ENCODE peak calls at places on chromosomes 4 and X, in six cellular contexts. One of them, this sample, is unnamed.

GRCh38 chrX:13208281-13208935 is 111.4 kb downstream of the ATXN3L start:
- DNase-seq in stomach: no peak
- DNase-seq in breast epithelium: no peak
- DNase-seq in suprapubic skin: no peak
- DNase-seq in K562: no peak
- DNase-seq in upper lobe of left lung: no peak
- DNase-seq in this sample: no peak

GRCh38 chr4:98620087-98620784 is 38.2 kb downstream of the TSPAN5 start:
- DNase-seq in suprapubic skin: no peak
- DNase-seq in upper lobe of left lung: no peak
- DNase-seq in K562: no peak
- DNase-seq in stomach: no peak
- DNase-seq in breast epithelium: no peak
- DNase-seq in this sample: no peak

GRCh38 chrX:71669492-71669891 is 2.1 kb downstream of the LOC101059915 start:
- DNase-seq in stomach: no peak
- DNase-seq in upper lobe of left lung: no peak
- DNase-seq in suprapubic skin: no peak
- DNase-seq in breast epithelium: no peak
- DNase-seq in K562: no peak
- DNase-seq in this sample: no peak

GRCh38 chr4:123823244-123823643 is 426.6 kb downstream of the SPRY1 start:
- DNase-seq in breast epithelium: no peak
- DNase-seq in suprapubic skin: no peak
- DNase-seq in K562: no peak
- DNase-seq in stomach: no peak
- DNase-seq in upper lobe of left lung: no peak
- DNase-seq in this sample: no peak

GRCh38 chrX:71665747-71666146 is 1.6 kb upstream of the LOC101059915 start:
- DNase-seq in suprapubic skin: no peak
- DNase-seq in breast epithelium: no peak
- DNase-seq in upper lobe of left lung: no peak
- DNase-seq in K562: no peak
- DNase-seq in stomach: no peak
- DNase-seq in this sample: no peak

GRCh38 chrX:55758033-55758432 is 40.5 kb downstream of the RRAGB start:
- DNase-seq in breast epithelium: no peak
- DNase-seq in K562: no peak
- DNase-seq in upper lobe of left lung: no peak
- DNase-seq in suprapubic skin: no peak
- DNase-seq in stomach: no peak
- DNase-seq in this sample: no peak

GRCh38 chr4:152359208-152360044 is 176.5 kb downstream of the FBXW7 start:
- DNase-seq in suprapubic skin: no peak
- DNase-seq in upper lobe of left lung: no peak
- DNase-seq in breast epithelium: no peak
- DNase-seq in stomach: no peak
- DNase-seq in K562: no peak
- DNase-seq in this sample: no peak

GRCh38 chr4:97643179-97643578 is 500.1 kb downstream of the STPG2 start:
- DNase-seq in suprapubic skin: no peak
- DNase-seq in stomach: no peak
- DNase-seq in breast epithelium: no peak
- DNase-seq in upper lobe of left lung: no peak
- DNase-seq in K562: no peak
- DNase-seq in this sample: no peak

GRCh38 chr4:176156656-176157055 is 38.7 kb downstream of the SPATA4 start:
- DNase-seq in stomach: no peak
- DNase-seq in suprapubic skin: no peak
- DNase-seq in breast epithelium: no peak
- DNase-seq in K562: no peak
- DNase-seq in upper lobe of left lung: no peak
- DNase-seq in this sample: no peak

GRCh38 chr4:90190510-90190909 is 63.3 kb downstream of the CCSER1 start:
- DNase-seq in suprapubic skin: no peak
- DNase-seq in stomach: no peak
- DNase-seq in upper lobe of left lung: no peak
- DNase-seq in breast epithelium: no peak
- DNase-seq in K562: no peak
- DNase-seq in this sample: no peak

GRCh38 chrX:1727531-1728027 is 112.7 kb downstream of the ASMT start:
- DNase-seq in breast epithelium: no peak
- DNase-seq in suprapubic skin: no peak
- DNase-seq in K562: no peak
- DNase-seq in upper lobe of left lung: no peak
- DNase-seq in stomach: no peak
- DNase-seq in this sample: no peak

GRCh38 chr4:84582988-84583870 is at the start of gene CDS1:
- DNase-seq in K562: peak; percentile 6
- DNase-seq in breast epithelium: peak; percentile 22
- DNase-seq in suprapubic skin: peak; percentile 80
- DNase-seq in upper lobe of left lung: peak; percentile 91
- DNase-seq in stomach: peak; percentile 77
- DNase-seq in this sample: peak; percentile 84

GRCh38 chr4:46993075-46994006 is at the start of gene GABRA4:
- DNase-seq in K562: no peak
- DNase-seq in suprapubic skin: no peak
- DNase-seq in upper lobe of left lung: peak; percentile 65
- DNase-seq in breast epithelium: no peak
- DNase-seq in stomach: no peak
- DNase-seq in this sample: no peak

GRCh38 chr4:165873298-165874071 is 448 bp downstream of the TLL1 start:
- DNase-seq in upper lobe of left lung: peak; percentile 88
- DNase-seq in breast epithelium: no peak
- DNase-seq in K562: no peak
- DNase-seq in suprapubic skin: no peak
- DNase-seq in stomach: peak; percentile 31
- DNase-seq in this sample: no peak

GRCh38 chrX:97835969-97836368 is 952.3 kb downstream of the RPA4 start:
- DNase-seq in suprapubic skin: no peak
- DNase-seq in stomach: no peak
- DNase-seq in upper lobe of left lung: no peak
- DNase-seq in breast epithelium: no peak
- DNase-seq in K562: no peak
- DNase-seq in this sample: no peak

GRCh38 chrX:7941390-7942042 is 14.3 kb upstream of the PNPLA4 start:
- DNase-seq in suprapubic skin: no peak
- DNase-seq in stomach: no peak
- DNase-seq in upper lobe of left lung: no peak
- DNase-seq in breast epithelium: no peak
- DNase-seq in K562: no peak
- DNase-seq in this sample: peak; percentile 12

GRCh38 chrX:55710701-55711100 is 6.8 kb upstream of the RRAGB start:
- DNase-seq in breast epithelium: peak; percentile 27
- DNase-seq in suprapubic skin: no peak
- DNase-seq in upper lobe of left lung: no peak
- DNase-seq in stomach: no peak
- DNase-seq in K562: no peak
- DNase-seq in this sample: no peak

GRCh38 chrX:13966071-13966850 is 63.4 kb downstream of the GEMIN8 start:
- DNase-seq in stomach: no peak
- DNase-seq in breast epithelium: no peak
- DNase-seq in K562: no peak
- DNase-seq in upper lobe of left lung: no peak
- DNase-seq in suprapubic skin: no peak
- DNase-seq in this sample: no peak

GRCh38 chrX:74422576-74423288 is 1.4 kb downstream of the SLC16A2 start:
- DNase-seq in suprapubic skin: peak; percentile 80
- DNase-seq in upper lobe of left lung: peak; percentile 88
- DNase-seq in breast epithelium: no peak
- DNase-seq in K562: no peak
- DNase-seq in stomach: peak; percentile 59
- DNase-seq in this sample: peak; percentile 35

GRCh38 chr4:166198921-166199320 is 325.9 kb downstream of the TLL1 start:
- DNase-seq in stomach: no peak
- DNase-seq in K562: no peak
- DNase-seq in upper lobe of left lung: no peak
- DNase-seq in suprapubic skin: no peak
- DNase-seq in breast epithelium: no peak
- DNase-seq in this sample: no peak

GRCh38 chr4:63430105-63430504 is 979.1 kb downstream of the TECRL start:
- DNase-seq in stomach: no peak
- DNase-seq in upper lobe of left lung: no peak
- DNase-seq in K562: no peak
- DNase-seq in breast epithelium: no peak
- DNase-seq in suprapubic skin: no peak
- DNase-seq in this sample: no peak

GRCh38 chr4:56048621-56049427 is 100.1 kb downstream of the CEP135 start:
- DNase-seq in stomach: peak; percentile 40
- DNase-seq in breast epithelium: no peak
- DNase-seq in suprapubic skin: no peak
- DNase-seq in K562: peak; percentile 70
- DNase-seq in upper lobe of left lung: peak; percentile 91
- DNase-seq in this sample: peak; percentile 64

GRCh38 chr4:71070015-71070414 is 76.6 kb downstream of the DCK start:
- DNase-seq in suprapubic skin: no peak
- DNase-seq in K562: no peak
- DNase-seq in breast epithelium: no peak
- DNase-seq in stomach: no peak
- DNase-seq in upper lobe of left lung: no peak
- DNase-seq in this sample: no peak

GRCh38 chr4:71066737-71067716 is 73.6 kb downstream of the DCK start:
- DNase-seq in suprapubic skin: no peak
- DNase-seq in upper lobe of left lung: no peak
- DNase-seq in K562: no peak
- DNase-seq in breast epithelium: no peak
- DNase-seq in stomach: no peak
- DNase-seq in this sample: no peak

GRCh38 chr4:71065991-71066390 is 72.5 kb downstream of the DCK start:
- DNase-seq in suprapubic skin: no peak
- DNase-seq in stomach: no peak
- DNase-seq in upper lobe of left lung: no peak
- DNase-seq in K562: no peak
- DNase-seq in breast epithelium: no peak
- DNase-seq in this sample: no peak

GRCh38 chr4:71064521-71064920 is 71.1 kb downstream of the DCK start:
- DNase-seq in breast epithelium: no peak
- DNase-seq in suprapubic skin: no peak
- DNase-seq in K562: no peak
- DNase-seq in upper lobe of left lung: no peak
- DNase-seq in stomach: no peak
- DNase-seq in this sample: no peak

DNA sequence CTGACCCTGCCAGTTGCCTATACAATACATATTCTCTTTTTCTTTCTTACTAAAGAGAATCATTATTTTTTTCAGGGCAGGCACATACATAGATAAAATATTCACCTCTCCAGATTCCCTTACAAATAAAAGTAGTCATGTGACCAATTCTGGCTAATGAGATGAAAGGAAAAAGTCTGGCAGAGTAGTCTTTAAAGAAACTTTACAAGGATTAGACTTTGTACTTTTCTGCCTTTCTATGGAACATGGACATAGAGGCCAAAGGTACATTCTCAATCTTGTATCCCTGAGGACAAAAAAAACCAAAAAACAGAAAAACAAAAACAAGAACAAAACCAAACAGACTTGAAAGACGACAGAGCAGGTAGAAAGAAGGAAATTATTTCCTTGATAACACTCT is 75.6 kb downstream of the DCK start:
- DNase-seq in stomach: no peak
- DNase-seq in breast epithelium: no peak
- DNase-seq in suprapubic skin: no peak
- DNase-seq in upper lobe of left lung: no peak
- DNase-seq in K562: no peak
- DNase-seq in this sample: no peak
- H3K36me3 ChIP-seq in stomach: no peaks in the 10 kb centered on the region
- H3K36me3 ChIP-seq in breast epithelium: no peaks in the 10 kb centered on the region
- H3K36me3 ChIP-seq in suprapubic skin: no peaks in the 10 kb centered on the region
- H3K36me3 ChIP-seq in upper lobe of left lung: no peaks in the 10 kb centered on the region
- H3K36me3 ChIP-seq in K562: no peaks in the 10 kb centered on the region
- H3K36me3 ChIP-seq in this sample: no peaks in the 10 kb centered on the region

GRCh38 chrX:129649268-129650182 is 5.2 kb downstream of the APLN start:
- DNase-seq in suprapubic skin: no peak
- DNase-seq in upper lobe of left lung: no peak
- DNase-seq in breast epithelium: no peak
- DNase-seq in K562: no peak
- DNase-seq in stomach: peak; percentile 8
- DNase-seq in this sample: no peak
- TF ChIP-seq POLR2AphosphoS5 in suprapubic skin: no peak
- TF ChIP-seq POLR2AphosphoS5 in upper lobe of left lung: no peak
- TF ChIP-seq POLR2AphosphoS5 in breast epithelium: no peak
- TF ChIP-seq POLR2AphosphoS5 in K562: no peak
- TF ChIP-seq POLR2AphosphoS5 in stomach: no peak
- TF ChIP-seq POLR2AphosphoS5 in this sample: no peak

DNA sequence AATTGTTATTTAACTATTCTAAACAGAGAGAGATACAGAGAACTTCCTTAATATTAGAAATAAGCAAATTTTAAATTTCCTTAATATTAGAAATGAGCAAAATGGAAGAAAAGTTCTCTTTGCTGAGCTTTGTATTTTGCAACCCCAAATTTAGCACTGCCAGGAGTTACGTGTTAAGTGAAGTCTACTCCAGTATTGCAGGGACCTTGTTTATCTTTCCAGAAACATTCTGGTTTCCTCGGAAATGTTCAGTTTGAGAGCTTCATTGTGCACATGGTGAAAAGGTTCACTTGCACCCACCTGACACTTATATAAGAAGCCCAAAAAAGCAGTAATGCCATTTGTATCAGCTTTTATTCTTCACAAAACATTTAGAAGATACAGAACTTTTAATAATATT is 6.2 kb upstream of the CXorf38 start:
- DNase-seq in stomach: no peak
- DNase-seq in K562: no peak
- DNase-seq in breast epithelium: no peak
- DNase-seq in upper lobe of left lung: no peak
- DNase-seq in suprapubic skin: no peak
- DNase-seq in this sample: no peak
- H3K27ac ChIP-seq in stomach: no peak overlapping the region
- H3K27ac ChIP-seq in K562: no peak overlapping the region
- H3K27ac ChIP-seq in breast epithelium: no peak overlapping the region
- H3K27ac ChIP-seq in upper lobe of left lung: peak overlapping the region; percentile 3
- H3K27ac ChIP-seq in suprapubic skin: no peak overlapping the region
- H3K27ac ChIP-seq in this sample: no peak overlapping the region

DNA sequence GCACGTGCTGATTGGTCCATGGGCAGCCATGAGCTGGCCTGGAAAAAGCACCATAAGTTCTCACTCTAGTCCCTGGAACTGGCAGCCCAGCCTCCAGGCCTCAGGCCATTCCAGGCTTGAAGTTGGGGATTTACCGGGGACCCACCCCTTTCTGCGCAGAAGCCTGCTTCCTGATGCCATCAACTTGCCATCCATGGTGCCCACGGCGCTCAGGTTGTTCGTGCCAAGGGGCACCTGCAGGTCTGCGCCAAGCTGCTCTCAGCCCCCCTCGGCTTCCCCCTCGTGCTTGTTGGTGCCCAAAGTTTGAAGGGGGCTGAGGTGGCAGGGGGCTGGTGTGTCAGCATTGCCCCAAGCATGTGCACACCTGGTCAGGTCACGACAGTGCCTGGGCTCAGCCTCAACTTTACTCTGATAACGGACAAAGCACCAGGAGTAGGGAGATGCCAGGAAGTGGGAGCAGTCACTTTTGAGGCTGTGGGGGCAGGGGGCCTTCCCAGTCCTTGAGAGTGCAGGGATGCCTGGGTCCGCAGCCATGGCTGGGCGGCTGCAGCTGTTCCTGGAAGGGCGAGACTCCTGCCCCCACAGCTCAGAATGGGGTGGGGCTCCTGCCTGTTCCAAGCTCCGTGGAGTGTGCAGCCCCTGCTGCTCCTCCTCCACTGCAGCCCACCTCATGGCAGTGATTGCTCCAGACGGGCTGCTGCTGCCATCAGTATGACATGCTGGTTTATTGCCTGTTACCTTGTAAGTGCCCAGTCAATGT is 24.9 kb downstream of the DCUN1D4 start:
- DNase-seq in breast epithelium: no peak
- DNase-seq in suprapubic skin: no peak
- DNase-seq in K562: no peak
- DNase-seq in stomach: no peak
- DNase-seq in upper lobe of left lung: peak; percentile 51
- DNase-seq in this sample: no peak
- H3K36me3 ChIP-seq in breast epithelium: no peaks in the 10 kb centered on the region
- H3K36me3 ChIP-seq in suprapubic skin: peaks cover 53% of the 10 kb centered on the region
- H3K36me3 ChIP-seq in K562: peaks cover 87% of the 10 kb centered on the region
- H3K36me3 ChIP-seq in stomach: peaks cover 29% of the 10 kb centered on the region
- H3K36me3 ChIP-seq in upper lobe of left lung: peaks cover 7% of the 10 kb centered on the region
- H3K36me3 ChIP-seq in this sample: peaks cover 30% of the 10 kb centered on the region

This sample was measured in transverse colon.